ENCODE peak calls at places on chromosomes 16 and 17, in five cellular contexts. Z is ovary, B is left ventricle myocardium superior, S is sigmoid colon, E is MCF 10A. W is an unnamed sample.

GRCh38 chr17:39576187-39576586 is 31.5 kb downstream of the NEUROD2 start:
- DNase-seq in Z (no peak), B (no peak), S (no peak), E (peak; percentile 35), W (no peak)

GRCh38 chr17:81401727-81402529 is 6.7 kb downstream of the BAHCC1 start:
- DNase-seq in Z (no peak), B (peak; percentile 76), S (no peak), E (peak; percentile 37), W (no peak)

GRCh38 chr17:61416540-61417363 is 17.1 kb downstream of the TBX2 start:
- DNase-seq in Z (peak; percentile 82), B (peak; percentile 94), S (peak; percentile 91), E (peak; percentile 80), W (peak; percentile 57)

GRCh38 chr17:7330099-7331015 is 1.2 kb upstream of the NEURL4 start:
- DNase-seq in Z (peak; percentile 85), B (peak; percentile 82), S (peak; percentile 93), E (peak; percentile 81), W (peak; percentile 80)

GRCh38 chr16:79964104-79964503 is 363.6 kb upstream of the MAF start:
- DNase-seq in Z (no peak), B (no peak), S (no peak), E (no peak), W (no peak)

GRCh38 chr16:79970091-79970490 is 369.6 kb upstream of the MAF start:
- DNase-seq in Z (no peak), B (no peak), S (no peak), E (no peak), W (no peak)

GRCh38 chr16:1279945-1280589 is 24.2 kb downstream of the TPSD1 start:
- DNase-seq in Z (no peak), B (no peak), S (peak; percentile 57), E (no peak), W (no peak)

GRCh38 chr16:88779406-88780099 is 5.5 kb downstream of the PIEZO1 start:
- DNase-seq in Z (no peak), B (peak; percentile 75), S (peak; percentile 86), E (no peak), W (no peak)

GRCh38 chr17:2093349-2093748 is 38.4 kb downstream of the HIC1 start:
- DNase-seq in Z (no peak), B (no peak), S (no peak), E (no peak), W (no peak)

GRCh38 chr17:75077490-75078096 is 10.2 kb upstream of the SLC16A5 start:
- DNase-seq in Z (peak; percentile 62), B (peak; percentile 88), S (peak; percentile 89), E (no peak), W (no peak)

GRCh38 chr17:53353919-53354351 is 468.8 kb upstream of the KIF2B start:
- DNase-seq in Z (no peak), B (no peak), S (peak; percentile 78), E (peak; percentile 91), W (no peak)

GRCh38 chr17:69179227-69179952 is 37.7 kb upstream of the ABCA6 start:
- DNase-seq in Z (no peak), B (no peak), S (no peak), E (peak; percentile 60), W (no peak)

GRCh38 chr16:88754912-88755744 is 29.9 kb downstream of the PIEZO1 start:
- DNase-seq in Z (no peak), B (no peak), S (no peak), E (peak; percentile 75), W (no peak)

GRCh38 chr16:12544477-12545291 is 259.0 kb downstream of the CPPED1 start:
- DNase-seq in Z (no peak), B (no peak), S (no peak), E (no peak), W (no peak)

GRCh38 chr17:20852541-20853370 is 190.1 kb downstream of the USP22 start:
- DNase-seq in Z (peak; percentile 31), B (peak; percentile 44), S (peak; percentile 75), E (peak; percentile 12), W (peak; percentile 77)

GRCh38 chr17:44981221-44981968 is 13.3 kb upstream of the C1QL1 start:
- DNase-seq in Z (no peak), B (no peak), S (no peak), E (peak; percentile 88), W (no peak)

GRCh38 chr17:75244133-75244866 is 17.1 kb downstream of the GGA3 start:
- DNase-seq in Z (no peak), B (no peak), S (no peak), E (no peak), W (no peak)

GRCh38 chr17:67912656-67913055 is 83.6 kb downstream of the C17orf58 start:
- DNase-seq in Z (no peak), B (no peak), S (no peak), E (no peak), W (no peak)

GRCh38 chr17:73757324-73757942 is 113.2 kb upstream of the SDK2 start:
- DNase-seq in Z (no peak), B (no peak), S (no peak), E (no peak), W (peak; percentile 71)

GRCh38 chr16:70380205-70380918 is 33.7 kb downstream of the DDX19A start:
- DNase-seq in Z (peak; percentile 61), B (peak; percentile 55), S (peak; percentile 80), E (peak; percentile 79), W (no peak)

GRCh38 chr16:56477096-56477878 is 25.9 kb downstream of the OGFOD1 start:
- DNase-seq in Z (no peak), B (no peak), S (no peak), E (peak; percentile 73), W (no peak)

GRCh38 chr17:12537436-12537835 is 128.3 kb upstream of the MYOCD start:
- DNase-seq in Z (no peak), B (no peak), S (no peak), E (no peak), W (no peak)

W was measured in NCI-H748 treated with DMSO at 0.1 percent for 48 hours.